ENCODE peak calls at places on chromosomes 5 and 9, in four cellular contexts. V is brain microvascular endothelial cell, W is aorta, A is sigmoid colon. X is an unnamed sample.
A peak's percentile ranks its signal among the peaks of the same experiment; 100 is the strongest.

GRCh38 chr9:99725852-99726251 is 95.8 kb upstream of the NR4A3 start:
- DNase-seq in V (no peak), W (no peak), A (no peak), X (no peak)

GRCh38 chr9:99634185-99634584 is 187.5 kb upstream of the NR4A3 start:
- DNase-seq in V (no peak), W (no peak), A (no peak), X (no peak)

GRCh38 chr9:133105461-133105770 is 15.6 kb downstream of the RALGDS start:
- DNase-seq in V (no peak), W (no peak), A (peak; percentile 53), X (no peak)

GRCh38 chr9:125696106-125696647 is 10.8 kb downstream of the MAPKAP1 start:
- DNase-seq in V (no peak), W (no peak), A (no peak), X (no peak)

GRCh38 chr5:62328772-62329491 is 22.9 kb downstream of the KIF2A start:
- DNase-seq in V (no peak), W (no peak), A (no peak), X (no peak)

GRCh38 chr5:54243483-54244080 is 66.8 kb downstream of the ARL15 start:
- DNase-seq in V (peak; percentile 44), W (no peak), A (no peak), X (no peak)

GRCh38 chr5:153496835-153497234 is 6.4 kb downstream of the GRIA1 start:
- DNase-seq in V (peak; percentile 27), W (no peak), A (no peak), X (peak; percentile 38)

GRCh38 chr5:118883396-118883795 is 105.0 kb downstream of the DTWD2 start:
- DNase-seq in V (no peak), W (no peak), A (no peak), X (no peak)

GRCh38 chr5:62288118-62288517 is 17.9 kb upstream of the KIF2A start:
- DNase-seq in V (no peak), W (no peak), A (no peak), X (no peak)

GRCh38 chr5:67478337-67478736 is 281.7 kb upstream of the CD180 start:
- DNase-seq in V (no peak), W (no peak), A (no peak), X (no peak)

GRCh38 chr5:113271753-113272454 is 162.9 kb downstream of the TSSK1B start:
- DNase-seq in V (no peak), W (no peak), A (no peak), X (no peak)

GRCh38 chr5:143001764-143002351 is 231.7 kb downstream of the ARHGAP26 start:
- DNase-seq in V (peak; percentile 67), W (peak; percentile 68), A (no peak), X (peak; percentile 42)

GRCh38 chr5:119524461-119524860 is 72.2 kb downstream of the HSD17B4 start:
- DNase-seq in V (no peak), W (no peak), A (no peak), X (no peak)

GRCh38 chr5:177550120-177550519 is 4.2 kb downstream of the FAM193B start:
- DNase-seq in V (no peak), W (no peak), A (no peak), X (no peak)

GRCh38 chr9:23774266-23774665 is 51.8 kb downstream of the ELAVL2 start:
- DNase-seq in V (no peak), W (no peak), A (no peak), X (no peak)

GRCh38 chr5:145981612-145982571 is 45.5 kb downstream of the SH3RF2 start:
- DNase-seq in V (no peak), W (no peak), A (no peak), X (peak; percentile 32)

GRCh38 chr5:103433216-103433615 is 129.4 kb downstream of the NUDT12 start:
- DNase-seq in V (peak; percentile 45), W (no peak), A (no peak), X (no peak)

GRCh38 chr5:154395407-154396106 is 50.2 kb upstream of the SAP30L start:
- DNase-seq in V (no peak), W (no peak), A (no peak), X (peak; percentile 78)

GRCh38 chr5:56327810-56328209 is 94.7 kb upstream of the ANKRD55 start:
- DNase-seq in V (no peak), W (no peak), A (no peak), X (no peak)

GRCh38 chr9:16262467-16263261 is 607.8 kb downstream of the BNC2 start:
- DNase-seq in V (no peak), W (no peak), A (no peak), X (no peak)

GRCh38 chr5:67160985-67161384 is 35.6 kb downstream of the CD180 start:
- DNase-seq in V (peak; percentile 27), W (no peak), A (no peak), X (peak; percentile 81)

GRCh38 chr5:43895876-43896275 is 292.9 kb downstream of the NNT start:
- DNase-seq in V (no peak), W (no peak), A (no peak), X (no peak)

GRCh38 chr5:18078157-18078556 is 443.9 kb downstream of the TAF11L14 start:
- DNase-seq in V (no peak), W (no peak), A (no peak), X (no peak)

GRCh38 chr5:67315082-67315801 is 118.6 kb upstream of the CD180 start:
- DNase-seq in V (peak; percentile 53), W (peak; percentile 76), A (no peak), X (peak; percentile 60)

GRCh38 chr5:116543501-116543900 is 31.1 kb downstream of the SEMA6A start:
- DNase-seq in V (peak; percentile 62), W (no peak), A (no peak), X (peak; percentile 83)

GRCh38 chr9:127925959-127926949 is 4.3 kb downstream of the PIP5KL1 start:
- DNase-seq in V (no peak), W (no peak), A (no peak), X (no peak)

GRCh38 chr9:127928232-127929043 is 2.1 kb downstream of the PIP5KL1 start:
- DNase-seq in V (no peak), W (no peak), A (no peak), X (no peak)

GRCh38 chr9:127927457-127928231 is 2.9 kb downstream of the PIP5KL1 start:
- DNase-seq in V (no peak), W (peak; percentile 55), A (no peak), X (no peak)

GRCh38 chr9:127924736-127925444 is 5.7 kb downstream of the PIP5KL1 start:
- DNase-seq in V (no peak), W (no peak), A (no peak), X (no peak)

GRCh38 chr9:127926961-127927456 is 3.6 kb downstream of the PIP5KL1 start:
- DNase-seq in V (no peak), W (no peak), A (no peak), X (no peak)
- H3K27me3 ChIP-seq in V (no peaks in the 10 kb centered on the region), W (no peaks in the 10 kb centered on the region), A (peaks cover 33% of the 10 kb centered on the region), X (no peaks in the 10 kb centered on the region)

DNA sequence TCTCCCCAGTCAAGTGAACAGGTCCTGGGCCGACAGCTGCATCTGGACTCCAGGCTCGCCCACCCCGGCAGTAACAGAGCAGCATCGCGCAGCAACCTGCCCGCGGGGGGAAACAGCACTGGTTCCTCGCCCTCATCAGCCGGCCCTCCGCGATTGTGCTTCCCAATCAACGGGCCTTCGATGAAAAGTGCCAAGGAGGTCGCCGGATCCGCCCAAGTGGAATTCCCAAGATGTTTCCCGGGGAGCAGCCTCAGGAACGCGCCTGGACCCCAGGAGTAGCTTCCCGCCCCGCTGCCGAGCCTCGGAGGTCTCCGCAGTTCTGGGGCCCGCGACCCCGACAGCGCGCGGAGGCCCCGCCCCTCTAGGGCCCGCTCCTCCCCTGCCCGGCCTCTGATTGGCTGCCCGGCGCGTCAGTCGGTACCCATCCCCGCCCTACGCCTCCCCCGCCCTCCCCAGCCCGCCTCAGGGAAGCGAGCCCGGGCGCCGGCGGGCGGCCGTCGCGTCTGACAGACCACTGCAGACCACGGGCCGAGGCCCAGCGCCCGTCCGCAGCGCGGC is at the start of gene OTULINL:
- DNase-seq in V (peak; percentile 57), W (peak; percentile 91), A (peak; percentile 93), X (no peak)
- H3K27me3 ChIP-seq in V (peaks cover 21% of the 10 kb centered on the region), W (no peaks in the 10 kb centered on the region), A (peaks cover 24% of the 10 kb centered on the region), X (peaks cover 70% of the 10 kb centered on the region)

GRCh38 chr5:7394889-7395431 is 978 bp upstream of the ADCY2 start:
- DNase-seq in V (no peak), W (no peak), A (no peak), X (no peak)
- H3K27me3 ChIP-seq in V (peaks cover 13% of the 10 kb centered on the region), W (no peaks in the 10 kb centered on the region), A (peaks cover 3% of the 10 kb centered on the region), X (peaks cover 49% of the 10 kb centered on the region)

GRCh38 chr9:69922646-69923045 is 102.0 kb downstream of the CFAP95 start:
- DNase-seq in V (no peak), W (no peak), A (no peak), X (no peak)
- H3K27me3 ChIP-seq in V (no peaks in the 10 kb centered on the region), W (no peaks in the 10 kb centered on the region), A (no peaks in the 10 kb centered on the region), X (peaks cover 7% of the 10 kb centered on the region)

GRCh38 chr9:68702493-68702892 is 2.5 kb upstream of the PIP5K1B start:
- DNase-seq in V (no peak), W (no peak), A (no peak), X (no peak)
- H3K27me3 ChIP-seq in V (peaks cover 38% of the 10 kb centered on the region), W (no peaks in the 10 kb centered on the region), A (no peaks in the 10 kb centered on the region), X (peaks cover 50% of the 10 kb centered on the region)

GRCh38 chr9:122130837-122131236 is 28.7 kb downstream of the NDUFA8 start:
- DNase-seq in V (no peak), W (no peak), A (no peak), X (no peak)
- H3K27me3 ChIP-seq in V (no peaks in the 10 kb centered on the region), W (no peaks in the 10 kb centered on the region), A (no peaks in the 10 kb centered on the region), X (peaks cover 11% of the 10 kb centered on the region)

DNA sequence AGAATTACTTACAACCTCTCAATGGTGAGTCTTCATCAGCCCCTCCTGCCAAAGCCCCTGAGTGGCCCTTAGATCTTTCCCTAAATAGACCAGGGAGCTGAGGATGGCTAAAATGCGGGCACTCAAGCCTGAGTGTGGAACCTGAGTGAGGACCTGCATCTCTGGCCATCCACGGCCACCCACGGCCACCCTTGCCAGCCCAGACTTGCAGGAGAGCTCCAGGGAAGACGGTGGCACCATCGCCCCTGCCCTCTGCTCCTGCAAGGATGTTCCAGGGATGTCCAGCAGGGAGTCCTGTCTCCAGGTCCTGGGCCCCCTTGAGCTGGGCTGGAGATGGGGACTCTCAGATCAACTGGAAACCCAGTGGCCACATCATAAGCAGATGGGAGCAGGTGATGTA is 68.2 kb upstream of the OLFM1 start:
- DNase-seq in V (no peak), W (no peak), A (no peak), X (no peak)
- H3K27me3 ChIP-seq in V (no peaks in the 10 kb centered on the region), W (no peaks in the 10 kb centered on the region), A (no peaks in the 10 kb centered on the region), X (no peaks in the 10 kb centered on the region)